ENCODE peak calls at places on chromosomes 12 and 14, in six cellular contexts. B, N, X, G, P and V are unnamed samples.

GRCh38 chr14:90483551-90483950 is 86.7 kb downstream of the CALM1 start:
- DNase-seq in G (no peak), X (no peak), P (peak; percentile 49), N (no peak), B (no peak), V (no peak)

GRCh38 chr12:68158427-68158826 is 1.1 kb downstream of the IFNG start:
- DNase-seq in N (peak; percentile 8), B (no peak), P (no peak), X (no peak), G (no peak), V (no peak)

GRCh38 chr12:4908694-4909396 is 860 bp upstream of the KCNA1 start:
- DNase-seq in B (no peak), P (no peak), G (peak; percentile 12), X (no peak), N (no peak), V (peak; percentile 49)

GRCh38 chr14:55572578-55572977 is 7.4 kb upstream of the KTN1 start:
- DNase-seq in G (peak; percentile 41), N (no peak), P (no peak), X (no peak), B (no peak), V (peak; percentile 42)

GRCh38 chr12:102740157-102741032 is 176.6 kb downstream of the PAH start:
- DNase-seq in X (peak; percentile 12), P (no peak), G (no peak), N (peak; percentile 47), B (no peak), V (no peak)

GRCh38 chr12:88726806-88727722 is 146.8 kb upstream of the KITLG start:
- DNase-seq in B (no peak), G (no peak), X (no peak), P (no peak), N (peak; percentile 6), V (no peak)

GRCh38 chr14:71049435-71050147 is 142.3 kb downstream of the PCNX1 start:
- DNase-seq in B (no peak), P (no peak), G (peak; percentile 3), N (peak; percentile 54), X (no peak), V (no peak)

GRCh38 chr14:55221186-55221585 is 29.8 kb upstream of the DLGAP5 start:
- DNase-seq in X (no peak), N (peak; percentile 76), B (no peak), G (no peak), P (no peak), V (no peak)

GRCh38 chr14:53900499-53900898 is 56.1 kb downstream of the BMP4 start:
- DNase-seq in P (peak; percentile 35), N (peak; percentile 92), B (peak; percentile 15), X (no peak), G (no peak), V (no peak)

GRCh38 chr14:61570961-61571299 is 124.4 kb upstream of the HIF1A start:
- DNase-seq in P (no peak), B (no peak), G (no peak), N (no peak), X (no peak), V (no peak)

GRCh38 chr14:82872494-82872893 is 1338.8 kb upstream of the SEL1L start:
- DNase-seq in X (no peak), G (peak; percentile 6), N (no peak), P (no peak), B (no peak), V (no peak)

GRCh38 chr12:124588689-124589318 is 21.4 kb upstream of the NCOR2 start:
- DNase-seq in N (peak; percentile 89), P (no peak), X (no peak), G (no peak), B (no peak), V (no peak)

GRCh38 chr14:30861200-30861599 is 13.2 kb upstream of the COCH start:
- DNase-seq in B (no peak), G (no peak), P (no peak), X (no peak), N (no peak), V (no peak)

GRCh38 chr12:122850695-122851350 is 15.6 kb downstream of the HIP1R start:
- DNase-seq in P (no peak), N (peak; percentile 56), G (peak; percentile 30), X (no peak), B (no peak), V (no peak)

GRCh38 chr12:93086288-93086727 is 157.2 kb upstream of the EEA1 start:
- DNase-seq in B (no peak), N (no peak), X (no peak), G (no peak), P (no peak), V (no peak)

GRCh38 chr12:3303410-3304136 is 187.4 kb upstream of the PRMT8 start:
- DNase-seq in P (no peak), G (peak; percentile 55), B (no peak), N (no peak), X (no peak), V (no peak)

GRCh38 chr14:92973265-92973797 is 50.4 kb downstream of the CHGA start:
- DNase-seq in X (no peak), G (peak; percentile 74), B (peak; percentile 87), P (peak; percentile 81), N (no peak), V (peak; percentile 76)

GRCh38 chr12:117580718-117581062 is 219.3 kb upstream of the NOS1 start:
- DNase-seq in N (no peak), X (peak; percentile 36), B (peak; percentile 50), G (peak; percentile 70), P (peak; percentile 16), V (no peak)

GRCh38 chr14:56333361-56334279 is 215.4 kb downstream of the PELI2 start:
- DNase-seq in G (no peak), X (peak; percentile 30), P (no peak), N (peak; percentile 96), B (no peak), V (no peak)

GRCh38 chr12:95836185-95836609 is 22.6 kb upstream of the SNRPF start:
- DNase-seq in B (no peak), P (no peak), X (peak; percentile 43), G (peak; percentile 21), N (no peak), V (peak; percentile 19)

GRCh38 chr12:27194644-27195043 is 49.4 kb upstream of the STK38L start:
- DNase-seq in P (no peak), X (no peak), G (no peak), N (no peak), B (no peak), V (no peak)
- H3K4me1 ChIP-seq in P (peaks cover 17% of the 10 kb centered on the region), X (peaks cover 28% of the 10 kb centered on the region), G (peaks cover 9% of the 10 kb centered on the region), N (peaks cover 1% of the 10 kb centered on the region), B (no peaks in the 10 kb centered on the region), V (peaks cover 11% of the 10 kb centered on the region)

GRCh38 chr12:120119395-120119973 is 2.9 kb upstream of the RAB35 start:
- DNase-seq in X (peak; percentile 51), P (no peak), N (peak; percentile 89), G (no peak), B (no peak), V (peak; percentile 22)

GRCh38 chr12:120116792-120117651 is 469 bp upstream of the RAB35 start:
- DNase-seq in G (peak; percentile 100), X (peak; percentile 39), B (peak; percentile 96), N (peak; percentile 92), P (peak; percentile 97), V (peak; percentile 98)

GRCh38 chr12:120116443-120116791 is at the start of gene RAB35:
- DNase-seq in N (no peak), P (no peak), G (no peak), X (peak; percentile 96), B (no peak), V (no peak)

GRCh38 chr12:120117961-120118709 is 1.6 kb upstream of the RAB35 start:
- DNase-seq in P (no peak), X (peak; percentile 65), B (no peak), N (peak; percentile 88), G (no peak), V (peak; percentile 32)

GRCh38 chr12:120118710-120119097 is 2.2 kb upstream of the RAB35 start:
- DNase-seq in N (no peak), G (no peak), P (no peak), X (no peak), B (no peak), V (no peak)
- H3K4me1 ChIP-seq in N (peaks cover 16% of the 10 kb centered on the region), G (peaks cover 25% of the 10 kb centered on the region), P (peaks cover 33% of the 10 kb centered on the region), X (peaks cover 33% of the 10 kb centered on the region), B (peaks cover 5% of the 10 kb centered on the region), V (peaks cover 18% of the 10 kb centered on the region)

GRCh38 chr14:103627073-103628025 is 1.7 kb upstream of the KLC1 start:
- DNase-seq in P (peak; percentile 9), G (no peak), N (no peak), B (no peak), X (no peak), V (no peak)
- H3K4me1 ChIP-seq in P (peaks cover 36% of the 10 kb centered on the region), G (peaks cover 21% of the 10 kb centered on the region), N (peaks cover 26% of the 10 kb centered on the region), B (no peaks in the 10 kb centered on the region), X (peaks cover 47% of the 10 kb centered on the region), V (peaks cover 13% of the 10 kb centered on the region)

GRCh38 chr12:14959916-14960315 is 1.5 kb downstream of the ARHGDIB start:
- DNase-seq in G (no peak), B (no peak), P (no peak), X (no peak), N (no peak), V (no peak)
- H3K4me1 ChIP-seq in G (peaks cover 36% of the 10 kb centered on the region), B (no peaks in the 10 kb centered on the region), P (peaks cover 12% of the 10 kb centered on the region), X (peaks cover 8% of the 10 kb centered on the region), N (peaks cover 9% of the 10 kb centered on the region), V (no peaks in the 10 kb centered on the region)

DNA sequence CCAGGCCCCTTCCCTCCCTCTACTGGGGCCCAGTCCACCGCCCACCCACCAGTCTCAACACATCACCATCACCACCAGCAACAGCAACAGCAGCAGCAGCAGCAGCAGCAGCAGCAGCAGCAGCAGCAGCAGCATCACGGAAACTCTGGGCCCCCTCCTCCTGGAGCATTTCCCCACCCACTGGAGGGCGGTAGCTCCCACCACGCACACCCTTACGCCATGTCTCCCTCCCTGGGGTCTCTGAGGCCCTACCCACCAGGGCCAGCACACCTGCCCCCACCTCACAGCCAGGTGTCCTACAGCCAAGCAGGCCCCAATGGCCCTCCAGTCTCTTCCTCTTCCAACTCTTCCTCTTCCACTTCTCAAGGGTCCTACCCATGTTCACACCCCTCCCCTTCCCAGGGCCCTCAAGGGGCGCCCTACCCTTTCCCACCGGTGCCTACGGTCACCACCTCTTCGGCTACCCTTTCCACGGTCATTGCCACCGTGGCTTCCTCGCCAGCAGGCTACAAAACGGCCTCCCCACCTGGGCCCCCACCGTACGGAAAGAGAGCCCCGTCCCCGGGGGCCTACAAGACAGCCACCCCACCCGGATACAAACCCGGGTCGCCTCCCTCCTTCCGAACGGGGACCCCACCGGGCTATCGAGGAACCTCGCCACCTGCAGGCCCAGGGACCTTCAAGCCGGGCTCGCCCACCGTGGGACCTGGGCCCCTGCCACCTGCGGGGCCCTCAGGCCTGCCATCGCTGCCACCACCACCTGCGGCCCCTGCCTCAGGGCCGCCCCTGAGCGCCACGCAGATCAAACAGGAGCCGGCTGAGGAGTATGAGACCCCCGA is 6.8 kb upstream of the RNU7-1 start:
- DNase-seq in G (peak; percentile 51), B (peak; percentile 57), X (no peak), P (no peak), N (no peak), V (no peak)
- H3K4me1 ChIP-seq in G (no peaks in the 10 kb centered on the region), B (peaks cover 18% of the 10 kb centered on the region), X (peaks cover 48% of the 10 kb centered on the region), P (peaks cover 47% of the 10 kb centered on the region), N (peaks cover 37% of the 10 kb centered on the region), V (peaks cover 7% of the 10 kb centered on the region)